ENCODE peak calls at places on chromosomes 2 and 18, in five cellular contexts. H is left ventricle myocardium inferior, P is Peyer's patch, U is tibial artery, K is H9. R is an unnamed sample. For H3K4me1, the result is how much of the 10 kb centered on the place peaks cover.

GRCh38 chr2:761384-761783 is 84.2 kb upstream of the TMEM18 start:
- DNase-seq in H (no peak), P (no peak), K (no peak), U (no peak), R (no peak)

GRCh38 chr2:106280224-106280623 is 86.1 kb upstream of the UXS1 start:
- DNase-seq in K (no peak), H (no peak), U (no peak), P (no peak), R (no peak)

GRCh38 chr18:22309191-22309590 is 108.5 kb downstream of the CTAGE1 start:
- DNase-seq in P (no peak), K (no peak), U (no peak), H (no peak), R (no peak)

GRCh38 chr2:29012211-29012681 is 31.1 kb downstream of the TOGARAM2 start:
- DNase-seq in H (peak), P (no peak), U (no peak), K (no peak), R (no peak)

GRCh38 chr2:60882971-60883753 is 1.8 kb downstream of the REL start:
- DNase-seq in P (peak), K (no peak), U (no peak), H (no peak), R (no peak)

GRCh38 chr2:6301426-6301825 is 564.3 kb downstream of the CMPK2 start:
- DNase-seq in K (no peak), U (no peak), P (no peak), H (no peak), R (no peak)

GRCh38 chr2:236631361-236632291 is 62.0 kb downstream of the ACKR3 start:
- DNase-seq in U (peak), K (no peak), H (no peak), P (peak), R (no peak)

GRCh38 chr2:99640568-99641215 is 150.9 kb upstream of the REV1 start:
- DNase-seq in P (no peak), U (no peak), K (no peak), H (no peak), R (no peak)

GRCh38 chr2:214536625-214537024 is 125.8 kb downstream of the VWC2L start:
- DNase-seq in P (no peak), K (no peak), U (no peak), H (no peak), R (no peak)

GRCh38 chr2:111052621-111053020 is 68.1 kb upstream of the BCL2L11 start:
- DNase-seq in K (no peak), H (no peak), U (no peak), P (no peak), R (no peak)

GRCh38 chr2:61448229-61448628 is 22.7 kb downstream of the USP34 start:
- DNase-seq in K (no peak), U (no peak), H (no peak), P (no peak), R (no peak)

GRCh38 chr2:9639000-9639602 is 8.3 kb upstream of the YWHAQ start:
- DNase-seq in U (no peak), P (no peak), K (no peak), H (peak), R (no peak)

GRCh38 chr2:73759904-73760303 is 20.0 kb downstream of the DUSP11 start:
- DNase-seq in U (no peak), H (no peak), P (no peak), K (no peak), R (no peak)

GRCh38 chr2:215436705-215437570 is 1.1 kb upstream of the FN1 start:
- DNase-seq in K (peak), H (no peak), P (no peak), U (no peak), R (no peak)

GRCh38 chr18:57780318-57781127 is 22.6 kb downstream of the ATP8B1 start:
- DNase-seq in P (no peak), U (no peak), K (no peak), H (no peak), R (no peak)

GRCh38 chr2:191659198-191659597 is 18.7 kb upstream of the NABP1 start:
- DNase-seq in U (no peak), P (no peak), K (no peak), H (no peak), R (no peak)

GRCh38 chr2:111227716-111228141 is 107.0 kb downstream of the BCL2L11 start:
- DNase-seq in P (no peak), U (no peak), K (peak), H (no peak), R (no peak)

DNA sequence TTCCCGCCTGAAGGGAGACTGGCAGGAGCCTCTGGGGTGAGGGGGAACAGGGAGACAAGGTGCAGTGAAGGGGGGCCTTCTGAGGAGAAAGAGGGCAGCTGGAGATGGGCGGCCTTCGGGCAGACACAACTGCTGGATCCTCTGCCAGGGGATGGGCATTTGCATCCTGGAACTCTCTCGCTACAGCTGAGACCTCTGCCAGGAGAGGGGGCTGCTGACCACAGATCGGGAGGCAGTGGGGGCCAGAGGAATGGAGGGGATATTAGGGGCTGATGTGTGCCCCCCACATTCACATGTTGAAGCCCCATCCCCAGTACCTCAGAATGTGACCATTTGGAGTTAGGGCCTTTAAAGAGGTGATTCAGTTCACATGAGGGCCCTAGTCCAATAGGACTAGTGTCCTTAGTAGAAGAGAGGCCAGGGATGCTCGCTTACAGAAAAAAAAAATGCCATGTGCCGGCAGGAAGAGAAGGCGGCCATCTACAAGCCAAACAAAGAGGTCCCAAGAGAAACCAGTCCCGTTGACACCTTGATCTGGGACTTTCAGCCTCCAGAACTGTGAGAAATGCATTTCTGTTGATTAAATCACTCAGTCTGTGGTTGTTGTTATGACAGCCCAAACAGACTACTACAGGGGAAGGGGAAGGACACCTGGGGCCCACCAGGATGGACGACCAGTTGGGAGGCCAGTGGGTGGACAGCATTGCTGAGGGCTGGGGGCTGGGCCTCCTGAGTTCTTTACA is 50.0 kb downstream of the TRABD2A start:
- DNase-seq in H (no peak), K (no peak), P (no peak), U (no peak), R (no peak)
- H3K27ac ChIP-seq in H (no peak), K (no peak), P (no peak), U (no peak), R (no peak)

GRCh38 chr2:54555318-54555837 is 99.3 kb downstream of the SPTBN1 start:
- DNase-seq in U (no peak), P (no peak), K (no peak), H (no peak), R (peak)
- H3K4me1 ChIP-seq in U (half or more), P (under half), K (under half), H (half or more), R (under half)

GRCh38 chr2:165794520-165794882 is 454 bp upstream of the GALNT3 start:
- DNase-seq in H (peak), K (peak), P (no peak), U (no peak), R (peak)
- H3K27ac ChIP-seq in H (no peak), K (peak), P (peak), U (no peak), R (peak)

GRCh38 chr2:64398730-64399129 is 55.2 kb upstream of the LGALSL start:
- DNase-seq in U (no peak), P (no peak), K (no peak), H (no peak), R (no peak)
- H3K4me1 ChIP-seq in U (under half), P (under half), K (under half), H (under half), R (under half)

GRCh38 chr2:70019096-70019495 is 57.7 kb upstream of the ASPRV1 start:
- DNase-seq in K (no peak), P (no peak), H (no peak), U (no peak), R (no peak)
- H3K27ac ChIP-seq in K (no peak), P (no peak), H (no peak), U (no peak), R (no peak)

DNA sequence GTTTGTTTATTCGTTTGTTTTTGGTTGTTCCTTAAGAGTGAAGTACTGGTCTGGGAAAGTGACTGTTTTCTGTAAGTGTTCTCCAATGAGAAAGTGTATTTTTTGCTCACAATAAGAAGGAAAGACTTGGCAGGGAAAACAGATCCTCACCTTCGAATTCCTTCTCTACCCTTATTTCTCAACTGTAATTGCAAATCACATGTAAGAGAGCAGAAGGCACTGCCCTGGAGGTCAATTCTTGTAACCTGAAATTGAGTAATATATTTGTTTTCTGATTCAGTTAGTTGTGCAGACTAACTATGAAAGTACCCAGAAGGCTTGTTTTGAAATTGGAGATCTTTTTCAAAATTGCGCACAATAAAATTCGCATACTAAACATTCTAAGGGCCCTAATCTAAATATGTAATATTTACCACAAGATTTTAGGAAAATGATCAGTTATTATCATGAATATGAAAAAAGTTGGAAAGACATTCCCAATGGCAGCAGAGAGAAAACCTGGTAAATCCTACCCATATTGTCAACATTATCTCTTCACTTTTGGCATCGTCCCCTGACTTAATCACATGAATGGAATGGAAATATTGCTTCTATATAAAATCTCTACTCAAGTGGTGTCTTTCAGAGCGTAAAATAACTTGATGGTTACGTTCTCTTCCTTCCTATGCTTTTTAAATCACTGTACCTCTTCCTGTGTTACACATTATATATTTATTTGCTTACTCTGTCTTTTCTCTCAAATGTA is 24.1 kb downstream of the TFPI start:
- DNase-seq in P (no peak), H (no peak), K (no peak), U (no peak), R (no peak)
- H3K4me1 ChIP-seq in P (under half), H (under half), K (under half), U (under half), R (under half)